ENCODE peak calls at places on chromosomes 12 and 14, in seven cellular contexts. D is right atrium auricular region; Z is Panc1; J is foreskin fibroblast; E is PC-3; Q is CD8-positive, alpha-beta T cell; H is AG04449. I is an unnamed sample.
A peak's percentile ranks its signal among the peaks of the same experiment; 100 is the strongest.

GRCh38 chr12:45518516-45519235 is 210.8 kb upstream of the ARID2 start:
- DNase-seq in E (no peak), D (no peak), Q (peak; percentile 54), J (no peak), Z (no peak), H (no peak), I (no peak)

GRCh38 chr12:82754856-82755255 is 68.2 kb downstream of the TMTC2 start:
- DNase-seq in D (no peak), Z (no peak), E (no peak), H (no peak), J (no peak), Q (no peak), I (no peak)

GRCh38 chr14:56297449-56297848 is 179.2 kb downstream of the PELI2 start:
- DNase-seq in Z (no peak), J (no peak), E (no peak), H (no peak), Q (no peak), D (no peak), I (no peak)

GRCh38 chr12:11728154-11728755 is 78.8 kb downstream of the ETV6 start:
- DNase-seq in J (no peak), D (no peak), E (no peak), H (no peak), Z (no peak), Q (no peak), I (no peak)

GRCh38 chr14:34053666-34054065 is 102.8 kb upstream of the EGLN3 start:
- DNase-seq in D (no peak), Q (no peak), Z (no peak), H (no peak), J (no peak), E (no peak), I (no peak)

GRCh38 chr12:80553316-80553715 is 109.3 kb downstream of the PTPRQ start:
- DNase-seq in E (peak; percentile 87), J (peak; percentile 92), H (peak; percentile 73), D (no peak), Q (no peak), Z (no peak), I (peak; percentile 66)

GRCh38 chr12:2084553-2085296 is 31.9 kb downstream of the CACNA1C start:
- DNase-seq in D (peak; percentile 70), Z (no peak), E (peak; percentile 38), Q (no peak), H (peak; percentile 63), J (peak; percentile 77), I (no peak)

GRCh38 chr12:19169222-19169621 is 39.7 kb downstream of the PLEKHA5 start:
- DNase-seq in H (no peak), Q (no peak), J (no peak), D (no peak), Z (no peak), E (no peak), I (no peak)

GRCh38 chr14:33598582-33598981 is 352.3 kb downstream of the EGLN3 start:
- DNase-seq in Z (no peak), Q (no peak), E (no peak), J (no peak), H (no peak), D (no peak), I (no peak)

GRCh38 chr14:69715725-69716482 is 51.0 kb upstream of the SRSF5 start:
- DNase-seq in J (peak; percentile 81), Z (no peak), D (peak; percentile 81), Q (no peak), E (no peak), H (peak; percentile 45), I (peak; percentile 57)

GRCh38 chr12:106896603-106897002 is 59.1 kb upstream of the TMEM263 start:
- DNase-seq in D (no peak), E (no peak), H (no peak), Z (no peak), Q (no peak), J (no peak), I (no peak)

GRCh38 chr12:119802472-119802871 is 74.6 kb downstream of the CIT start:
- DNase-seq in D (peak; percentile 74), E (no peak), Z (no peak), J (peak; percentile 92), H (no peak), Q (no peak), I (peak; percentile 53)

GRCh38 chr14:102293784-102294183 is 11.2 kb downstream of the MOK start:
- DNase-seq in Q (no peak), E (peak; percentile 99), D (no peak), J (peak; percentile 24), Z (no peak), H (no peak), I (no peak)

GRCh38 chr12:82650627-82651337 is 35.9 kb upstream of the TMTC2 start:
- DNase-seq in H (no peak), D (no peak), J (peak; percentile 61), Z (peak; percentile 18), E (peak; percentile 98), Q (peak; percentile 23), I (no peak)

GRCh38 chr12:4107436-4107878 is 166.1 kb upstream of the CCND2 start:
- DNase-seq in H (no peak), E (peak; percentile 37), Q (peak; percentile 77), J (peak; percentile 65), Z (peak; percentile 12), D (no peak), I (no peak)

GRCh38 chr14:66070542-66071319 is 415.4 kb upstream of the CCDC196 start:
- DNase-seq in Z (peak; percentile 20), D (no peak), E (peak; percentile 74), Q (peak; percentile 64), H (no peak), J (peak; percentile 24), I (no peak)

GRCh38 chr14:100221419-100222218 is 17.3 kb upstream of the YY1 start:
- DNase-seq in H (peak; percentile 9), Z (no peak), J (peak; percentile 81), Q (peak; percentile 80), D (peak; percentile 69), E (peak; percentile 55), I (no peak)

GRCh38 chr12:12282761-12283160 is 15.9 kb upstream of the LRP6 start:
- DNase-seq in H (peak; percentile 37), Q (no peak), Z (no peak), D (no peak), J (peak; percentile 52), E (peak; percentile 60), I (no peak)

DNA sequence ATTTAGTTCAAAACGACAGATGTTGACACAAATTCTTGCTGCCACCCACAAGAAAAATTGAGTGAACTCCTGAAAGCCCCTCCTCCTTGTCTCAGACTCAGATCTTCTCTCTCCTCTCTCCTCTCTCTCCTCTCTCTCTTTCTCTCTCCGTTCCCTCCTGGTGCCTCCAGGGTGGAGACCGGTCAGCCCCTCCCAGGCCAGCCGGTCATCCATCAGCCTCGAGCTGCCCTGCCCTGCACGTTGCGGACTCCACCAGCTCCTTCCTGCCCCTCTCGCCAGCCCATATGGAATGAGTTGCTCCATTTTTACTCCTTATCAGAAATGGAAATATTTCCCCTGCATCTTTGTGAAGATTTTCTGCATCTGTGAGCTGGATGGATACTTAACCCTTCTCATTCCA is 103.8 kb downstream of the TBX5 start:
- DNase-seq in Q (no peak), Z (no peak), D (no peak), H (no peak), E (no peak), J (peak; percentile 39), I (no peak)
- TF ChIP-seq CTCF in Q (no peak), Z (no peak), D (no peak), H (no peak), E (no peak), J (no peak), I (no peak)

GRCh38 chr12:53601296-53601847 is 24.8 kb downstream of the ATF7 start:
- DNase-seq in H (no peak), Q (no peak), Z (no peak), D (no peak), J (no peak), E (no peak), I (no peak)
- H3K4me3 ChIP-seq in H (no peak overlapping the region), Q (no peak overlapping the region), Z (no peak overlapping the region), D (no peak overlapping the region), J (no peak overlapping the region), E (no peak overlapping the region), I (no peak overlapping the region)

GRCh38 chr12:108562348-108563134 is at the start of gene ISCU:
- DNase-seq in E (peak; percentile 99), D (peak; percentile 96), Z (peak; percentile 77), Q (peak; percentile 98), H (peak; percentile 65), J (peak; percentile 99), I (peak; percentile 80)

GRCh38 chr12:108560321-108560721 is 652 bp downstream of the SART3 start:
- DNase-seq in D (no peak), E (no peak), J (peak; percentile 52), H (no peak), Z (no peak), Q (no peak), I (peak; percentile 50)

GRCh38 chr12:108563135-108563803 is 873 bp downstream of the ISCU start:
- DNase-seq in H (no peak), J (peak; percentile 97), D (peak; percentile 90), E (peak; percentile 95), Z (peak; percentile 72), Q (peak; percentile 93), I (peak; percentile 74)

GRCh38 chr12:108560752-108561719 is at the start of gene SART3:
- DNase-seq in Z (peak; percentile 83), Q (peak; percentile 85), H (no peak), D (peak; percentile 78), J (peak; percentile 91), E (peak; percentile 89), I (peak; percentile 58)

DNA sequence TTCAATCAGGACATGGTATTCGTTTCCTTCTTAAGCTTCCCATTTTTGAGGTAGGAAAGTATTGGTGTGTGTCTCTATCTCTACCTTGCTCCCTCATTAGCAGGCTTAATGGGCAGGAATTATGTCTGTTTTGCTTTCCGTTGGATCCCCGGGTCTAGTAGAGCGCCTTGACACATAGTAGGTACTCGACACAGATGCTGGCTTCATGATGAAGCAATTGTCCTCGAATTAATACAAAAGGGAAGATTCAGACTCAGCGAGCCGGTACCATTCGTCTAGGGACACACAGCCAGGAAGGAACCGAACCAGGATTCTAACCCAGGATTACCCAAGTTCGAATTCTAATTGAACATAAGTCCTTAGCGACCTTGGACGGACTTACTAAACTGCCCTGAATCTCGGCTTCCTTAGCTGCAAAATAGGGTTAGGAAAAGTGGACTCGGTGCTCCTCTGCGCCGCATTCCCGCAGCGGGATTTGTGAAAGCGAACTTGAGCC is 496 bp upstream of the ISCU start:
- DNase-seq in Q (no peak), D (no peak), H (no peak), J (no peak), Z (no peak), E (peak; percentile 15), I (no peak)
- TF ChIP-seq CTCF in Q (no peak), D (no peak), H (no peak), J (no peak), Z (no peak), E (no peak), I (no peak)

GRCh38 chr12:9065607-9065856 is 50.2 kb downstream of the A2M start:
- DNase-seq in D (no peak), H (no peak), Z (no peak), Q (no peak), E (no peak), J (no peak), I (no peak)

GRCh38 chr12:9064201-9064814 is 51.4 kb downstream of the A2M start:
- DNase-seq in H (no peak), D (peak; percentile 69), Q (peak; percentile 52), E (peak; percentile 59), J (peak; percentile 72), Z (no peak), I (peak; percentile 5)

GRCh38 chr12:9066755-9067433 is 48.8 kb downstream of the A2M start:
- DNase-seq in Q (no peak), Z (no peak), J (peak; percentile 13), E (no peak), D (no peak), H (no peak), I (no peak)

GRCh38 chr12:9066183-9066623 is 49.5 kb downstream of the A2M start:
- DNase-seq in J (no peak), E (no peak), Z (no peak), H (no peak), Q (no peak), D (no peak), I (no peak)

GRCh38 chr12:9064815-9065606 is 50.7 kb downstream of the A2M start:
- DNase-seq in H (no peak), Z (no peak), Q (peak; percentile 18), D (peak; percentile 73), J (peak; percentile 58), E (peak; percentile 67), I (no peak)
- H3K4me3 ChIP-seq in H (peak overlapping the region; percentile 59), Z (peak overlapping the region; percentile 49), Q (peak overlapping the region; percentile 54), D (peak overlapping the region; percentile 82), J (peak overlapping the region; percentile 55), E (peak overlapping the region; percentile 82), I (peak overlapping the region; percentile 71)